ENCODE peak calls at places on chromosome 6, in ten cellular contexts. X is adrenal gland, V is pancreas, J is A673, G is breast epithelium, P is AG09309, Z is suprapubic skin, M is H1, S is coronary artery, U is cardiac fibroblast. I is an unnamed sample.

GRCh38 chr6:11447265-11447664 is 90.3 kb upstream of the TMEM170B start:
- DNase-seq in G (no peak), M (no peak), J (no peak), Z (no peak), X (no peak), P (no peak), V (no peak), S (no peak), U (no peak), I (no peak)

GRCh38 chr6:33731035-33731434 is 15.7 kb downstream of the IP6K3 start:
- DNase-seq in X (no peak), G (no peak), S (no peak), Z (no peak), U (no peak), J (no peak), M (no peak), V (peak; percentile 49), P (no peak), I (no peak)

GRCh38 chr6:30234361-30234760 is 21.2 kb upstream of the TRIM26 start:
- DNase-seq in J (peak; percentile 7), U (no peak), M (no peak), Z (no peak), X (no peak), S (no peak), P (no peak), G (no peak), V (no peak), I (no peak)

GRCh38 chr6:128199461-128199860 is 298.6 kb upstream of the THEMIS start:
- DNase-seq in J (no peak), G (no peak), P (no peak), Z (no peak), S (no peak), X (no peak), U (no peak), M (no peak), V (no peak), I (no peak)

GRCh38 chr6:83183082-83183828 is 9.8 kb downstream of the PGM3 start:
- DNase-seq in G (no peak), P (peak; percentile 95), X (peak; percentile 29), M (no peak), U (peak; percentile 95), S (no peak), Z (no peak), J (no peak), V (no peak), I (no peak)

GRCh38 chr6:37657117-37657886 is 40.4 kb downstream of the MDGA1 start:
- DNase-seq in V (no peak), S (no peak), J (no peak), U (no peak), X (no peak), M (no peak), G (no peak), Z (peak; percentile 67), P (no peak), I (no peak)

GRCh38 chr6:111625511-111626331 is 20.0 kb upstream of the TRAF3IP2 start:
- DNase-seq in U (peak; percentile 51), M (no peak), V (no peak), X (no peak), S (no peak), G (no peak), Z (peak; percentile 75), P (no peak), J (no peak), I (no peak)

GRCh38 chr6:109794201-109794926 is 103.3 kb downstream of the FIG4 start:
- DNase-seq in V (no peak), U (peak; percentile 56), X (no peak), S (no peak), Z (no peak), J (no peak), G (no peak), P (peak; percentile 25), M (no peak), I (no peak)

GRCh38 chr6:156427345-156427744 is 349.8 kb upstream of the ARID1B start:
- DNase-seq in V (no peak), G (no peak), M (no peak), J (peak; percentile 45), X (no peak), U (peak; percentile 68), Z (peak; percentile 72), P (peak; percentile 32), S (peak; percentile 78), I (no peak)

GRCh38 chr6:50718058-50718457 is 4.7 kb downstream of the TFAP2D start:
- DNase-seq in M (no peak), Z (no peak), G (no peak), P (no peak), U (no peak), S (no peak), X (no peak), J (no peak), V (no peak), I (no peak)

GRCh38 chr6:100719883-100720682 is 161.0 kb downstream of the ASCC3 start:
- DNase-seq in P (no peak), U (peak; percentile 70), G (no peak), Z (no peak), M (no peak), X (no peak), S (no peak), V (no peak), J (peak; percentile 51), I (no peak)

GRCh38 chr6:116557863-116558262 is 4.3 kb downstream of the CALHM4 start:
- DNase-seq in V (no peak), G (no peak), U (peak; percentile 96), M (no peak), J (peak; percentile 90), S (no peak), P (peak; percentile 92), Z (no peak), X (peak; percentile 78), I (no peak)

GRCh38 chr6:125808060-125808459 is 17.3 kb downstream of the NCOA7 start:
- DNase-seq in V (no peak), X (no peak), S (no peak), P (no peak), M (no peak), J (no peak), Z (no peak), U (no peak), G (no peak), I (no peak)

GRCh38 chr6:140061422-140062041 is 687.1 kb upstream of the CITED2 start:
- DNase-seq in Z (no peak), M (no peak), P (no peak), X (no peak), G (no peak), U (no peak), S (no peak), J (peak; percentile 22), V (no peak), I (no peak)

GRCh38 chr6:31702421-31702818 is 704 bp downstream of the ABHD16A start:
- DNase-seq in X (no peak), J (no peak), G (no peak), S (no peak), M (no peak), P (no peak), V (no peak), U (no peak), Z (no peak), I (no peak)

GRCh38 chr6:153038378-153038777 is 35.9 kb upstream of the MTRF1L start:
- DNase-seq in V (no peak), S (no peak), Z (no peak), M (no peak), X (no peak), G (no peak), U (peak; percentile 15), P (peak; percentile 25), J (no peak), I (no peak)

GRCh38 chr6:147246853-147247635 is 42.8 kb downstream of the STXBP5 start:
- DNase-seq in Z (no peak), V (no peak), M (no peak), J (no peak), P (no peak), S (no peak), U (no peak), X (no peak), G (no peak), I (no peak)
- H3K4me3 ChIP-seq in Z (no peak overlapping the region), V (no peak overlapping the region), M (no peak overlapping the region), J (no peak overlapping the region), P (no peak overlapping the region), S (no peak overlapping the region), U (no peak overlapping the region), X (no peak overlapping the region), G (no peak overlapping the region), I (no peak overlapping the region)

GRCh38 chr6:38822963-38823362 is 107.9 kb downstream of the DNAH8 start:
- DNase-seq in V (no peak), G (no peak), J (no peak), X (no peak), M (no peak), P (no peak), Z (no peak), U (no peak), S (no peak), I (no peak)
- H3K4me3 ChIP-seq in V (no peak overlapping the region), G (no peak overlapping the region), J (no peak overlapping the region), X (no peak overlapping the region), M (no peak overlapping the region), P (no peak overlapping the region), Z (no peak overlapping the region), U (no peak overlapping the region), S (no peak overlapping the region), I (no peak overlapping the region)

DNA sequence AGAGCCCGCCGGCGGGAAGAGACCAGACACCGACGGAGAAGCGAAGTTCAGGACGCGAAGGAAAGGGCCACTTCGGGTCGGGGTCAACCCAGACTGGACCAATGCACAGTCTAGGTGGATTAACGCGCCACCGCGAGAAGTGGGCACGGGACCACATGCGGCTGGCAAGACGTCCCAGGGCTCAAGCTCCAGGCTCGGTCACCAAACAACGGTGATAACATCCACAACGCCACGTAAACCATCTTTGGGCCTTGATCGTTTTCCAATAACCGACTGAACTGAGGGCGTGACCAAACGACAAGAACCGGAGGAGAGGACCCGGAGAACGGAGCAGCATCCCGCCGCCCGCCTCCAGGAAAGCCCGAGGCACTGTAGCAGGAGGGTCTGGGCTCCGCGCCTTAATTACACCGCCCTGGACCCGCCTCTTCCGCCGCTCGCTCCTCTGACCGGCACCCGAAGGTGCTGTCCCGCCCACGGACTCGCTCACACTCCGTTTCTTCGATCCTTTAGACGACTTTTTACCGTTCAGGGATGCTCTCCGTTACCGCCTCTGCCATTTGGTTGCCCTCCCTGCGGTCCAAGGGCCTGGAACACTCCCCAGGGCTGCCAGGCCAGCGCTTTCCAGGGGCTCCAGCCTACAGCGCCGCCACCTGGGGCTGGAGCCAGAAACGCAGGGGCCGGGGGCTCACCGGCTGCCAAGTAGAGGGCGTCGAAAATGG is 44.1 kb downstream of the DPPA5 start:
- DNase-seq in S (no peak), Z (no peak), G (no peak), J (peak; percentile 61), M (peak; percentile 61), P (no peak), V (peak; percentile 86), U (peak; percentile 65), X (peak; percentile 18), I (no peak)
- H3K4me3 ChIP-seq in S (peak overlapping the region; percentile 90), Z (peak overlapping the region; percentile 55), G (peak overlapping the region; percentile 62), J (peak overlapping the region; percentile 72), M (peak overlapping the region; percentile 69), P (peak overlapping the region; percentile 67), V (peak overlapping the region; percentile 53), U (peak overlapping the region; percentile 71), X (peak overlapping the region; percentile 35), I (peak overlapping the region; percentile 69)

DNA sequence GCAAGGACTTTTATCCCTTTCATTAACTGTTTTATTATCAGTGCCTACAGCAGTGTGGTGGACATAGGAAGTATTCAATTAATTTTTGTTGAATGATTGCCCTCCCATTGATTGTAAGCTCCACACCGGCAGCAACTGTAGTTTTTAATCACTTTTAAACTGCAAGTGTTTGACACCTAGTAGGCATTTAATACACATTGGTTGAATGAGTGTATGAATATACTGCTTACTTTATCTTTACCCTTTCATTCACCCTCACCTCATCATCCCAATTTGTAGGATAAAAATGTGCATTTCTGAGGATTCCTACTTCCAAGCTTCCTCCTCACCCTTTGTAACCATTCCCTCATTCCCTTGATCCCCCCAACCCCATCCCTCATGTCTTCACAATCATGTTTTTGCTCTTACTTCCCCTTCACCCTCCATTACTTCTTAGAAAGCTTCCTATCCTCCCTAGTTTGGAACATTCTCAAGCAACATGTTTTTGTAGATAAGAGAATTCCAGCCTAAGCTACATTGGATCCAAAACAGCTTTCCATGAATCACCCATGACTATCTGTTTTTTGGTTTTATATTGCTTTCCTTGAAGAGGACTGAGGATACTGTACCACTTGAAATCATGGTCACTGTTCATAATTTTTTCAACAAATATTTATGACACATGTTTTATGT is 955 bp upstream of the SLC26A8 start:
- DNase-seq in V (no peak), G (no peak), M (no peak), X (no peak), Z (no peak), J (no peak), P (peak; percentile 18), S (no peak), U (peak; percentile 82), I (no peak)
- H3K4me3 ChIP-seq in V (no peak overlapping the region), G (no peak overlapping the region), M (peak overlapping the region; percentile 60), X (no peak overlapping the region), Z (no peak overlapping the region), J (no peak overlapping the region), P (no peak overlapping the region), S (no peak overlapping the region), U (no peak overlapping the region), I (no peak overlapping the region)